ENCODE peak calls at places on chromosome 10, in eight cellular contexts. One of them, this sample, is unnamed.

GRCh38 chr10:45418859-45419672 is 45.0 kb downstream of the ALOX5 start:
- DNase-seq in lower lobe of right lung: peak
- DNase-seq in psoas muscle: peak
- DNase-seq in AG10803: peak
- DNase-seq in fibroblast of lung: peak
- DNase-seq in NCI-H345: peak
- DNase-seq in cardiac septum: peak
- DNase-seq in NCI-H1092 treated with DMSO at 0.1 percent for 48 hours: no peak
- DNase-seq in this sample: peak

GRCh38 chr10:80122746-80123145 is 9.8 kb upstream of the PLAC9 start:
- DNase-seq in NCI-H1092 treated with DMSO at 0.1 percent for 48 hours: no peak
- DNase-seq in psoas muscle: no peak
- DNase-seq in lower lobe of right lung: no peak
- DNase-seq in AG10803: peak
- DNase-seq in fibroblast of lung: no peak
- DNase-seq in cardiac septum: no peak
- DNase-seq in NCI-H345: no peak
- DNase-seq in this sample: no peak

GRCh38 chr10:70169661-70170364 is 501 bp downstream of the SAR1A start:
- DNase-seq in cardiac septum: no peak
- DNase-seq in NCI-H345: no peak
- DNase-seq in NCI-H1092 treated with DMSO at 0.1 percent for 48 hours: no peak
- DNase-seq in lower lobe of right lung: peak
- DNase-seq in psoas muscle: no peak
- DNase-seq in fibroblast of lung: no peak
- DNase-seq in AG10803: peak
- DNase-seq in this sample: no peak

GRCh38 chr10:114709966-114710365 is 51.9 kb upstream of the ABLIM1 start:
- DNase-seq in NCI-H1092 treated with DMSO at 0.1 percent for 48 hours: no peak
- DNase-seq in AG10803: peak
- DNase-seq in NCI-H345: no peak
- DNase-seq in fibroblast of lung: peak
- DNase-seq in cardiac septum: no peak
- DNase-seq in psoas muscle: no peak
- DNase-seq in lower lobe of right lung: no peak
- DNase-seq in this sample: no peak

GRCh38 chr10:18610517-18610916 is 40.9 kb downstream of the NSUN6 start:
- DNase-seq in NCI-H1092 treated with DMSO at 0.1 percent for 48 hours: no peak
- DNase-seq in AG10803: peak
- DNase-seq in lower lobe of right lung: no peak
- DNase-seq in psoas muscle: no peak
- DNase-seq in fibroblast of lung: peak
- DNase-seq in NCI-H345: peak
- DNase-seq in cardiac septum: no peak
- DNase-seq in this sample: no peak

GRCh38 chr10:26824015-26824690 is 36.6 kb downstream of the ABI1 start:
- DNase-seq in psoas muscle: no peak
- DNase-seq in fibroblast of lung: no peak
- DNase-seq in NCI-H345: no peak
- DNase-seq in cardiac septum: no peak
- DNase-seq in NCI-H1092 treated with DMSO at 0.1 percent for 48 hours: no peak
- DNase-seq in lower lobe of right lung: no peak
- DNase-seq in AG10803: no peak
- DNase-seq in this sample: no peak

GRCh38 chr10:35854661-35855060 is 212.6 kb upstream of the FZD8 start:
- DNase-seq in cardiac septum: no peak
- DNase-seq in lower lobe of right lung: no peak
- DNase-seq in AG10803: peak
- DNase-seq in NCI-H1092 treated with DMSO at 0.1 percent for 48 hours: no peak
- DNase-seq in fibroblast of lung: no peak
- DNase-seq in psoas muscle: no peak
- DNase-seq in NCI-H345: no peak
- DNase-seq in this sample: no peak

GRCh38 chr10:1399431-1400120 is 337.7 kb downstream of the ADARB2 start:
- DNase-seq in NCI-H1092 treated with DMSO at 0.1 percent for 48 hours: no peak
- DNase-seq in cardiac septum: peak
- DNase-seq in fibroblast of lung: no peak
- DNase-seq in NCI-H345: no peak
- DNase-seq in AG10803: no peak
- DNase-seq in lower lobe of right lung: no peak
- DNase-seq in psoas muscle: no peak
- DNase-seq in this sample: no peak

GRCh38 chr10:73731588-73732375 is 12.4 kb upstream of the SEC24C start:
- DNase-seq in NCI-H1092 treated with DMSO at 0.1 percent for 48 hours: no peak
- DNase-seq in cardiac septum: no peak
- DNase-seq in AG10803: no peak
- DNase-seq in NCI-H345: no peak
- DNase-seq in psoas muscle: no peak
- DNase-seq in lower lobe of right lung: no peak
- DNase-seq in fibroblast of lung: no peak
- DNase-seq in this sample: no peak

GRCh38 chr10:120689766-120690539 is 161.2 kb upstream of the WDR11 start:
- DNase-seq in psoas muscle: no peak
- DNase-seq in lower lobe of right lung: no peak
- DNase-seq in NCI-H1092 treated with DMSO at 0.1 percent for 48 hours: no peak
- DNase-seq in fibroblast of lung: peak
- DNase-seq in AG10803: peak
- DNase-seq in cardiac septum: no peak
- DNase-seq in NCI-H345: no peak
- DNase-seq in this sample: no peak

GRCh38 chr10:28906934-28907333 is 229.6 kb downstream of the BAMBI start:
- DNase-seq in lower lobe of right lung: no peak
- DNase-seq in AG10803: no peak
- DNase-seq in cardiac septum: no peak
- DNase-seq in NCI-H1092 treated with DMSO at 0.1 percent for 48 hours: no peak
- DNase-seq in psoas muscle: no peak
- DNase-seq in NCI-H345: no peak
- DNase-seq in fibroblast of lung: peak
- DNase-seq in this sample: no peak

GRCh38 chr10:113980408-113981087 is 63.1 kb upstream of the ADRB1 start:
- DNase-seq in NCI-H345: no peak
- DNase-seq in lower lobe of right lung: no peak
- DNase-seq in psoas muscle: no peak
- DNase-seq in NCI-H1092 treated with DMSO at 0.1 percent for 48 hours: no peak
- DNase-seq in fibroblast of lung: no peak
- DNase-seq in cardiac septum: no peak
- DNase-seq in AG10803: no peak
- DNase-seq in this sample: no peak

GRCh38 chr10:13074562-13075451 is 25.2 kb upstream of the OPTN start:
- DNase-seq in NCI-H1092 treated with DMSO at 0.1 percent for 48 hours: peak
- DNase-seq in cardiac septum: no peak
- DNase-seq in psoas muscle: peak
- DNase-seq in lower lobe of right lung: peak
- DNase-seq in fibroblast of lung: peak
- DNase-seq in AG10803: peak
- DNase-seq in NCI-H345: peak
- DNase-seq in this sample: peak

GRCh38 chr10:114697061-114697598 is 39.1 kb upstream of the ABLIM1 start:
- DNase-seq in psoas muscle: peak
- DNase-seq in lower lobe of right lung: peak
- DNase-seq in NCI-H1092 treated with DMSO at 0.1 percent for 48 hours: no peak
- DNase-seq in fibroblast of lung: peak
- DNase-seq in cardiac septum: peak
- DNase-seq in AG10803: no peak
- DNase-seq in NCI-H345: no peak
- DNase-seq in this sample: no peak

GRCh38 chr10:120765241-120765803 is 85.8 kb upstream of the WDR11 start:
- DNase-seq in NCI-H1092 treated with DMSO at 0.1 percent for 48 hours: no peak
- DNase-seq in AG10803: no peak
- DNase-seq in lower lobe of right lung: no peak
- DNase-seq in NCI-H345: no peak
- DNase-seq in cardiac septum: no peak
- DNase-seq in fibroblast of lung: no peak
- DNase-seq in psoas muscle: no peak
- DNase-seq in this sample: no peak

GRCh38 chr10:122279725-122280141 is 8.6 kb downstream of the BTBD16 start:
- DNase-seq in fibroblast of lung: peak
- DNase-seq in psoas muscle: no peak
- DNase-seq in lower lobe of right lung: no peak
- DNase-seq in NCI-H1092 treated with DMSO at 0.1 percent for 48 hours: no peak
- DNase-seq in cardiac septum: peak
- DNase-seq in AG10803: peak
- DNase-seq in NCI-H345: peak
- DNase-seq in this sample: peak

GRCh38 chr10:133274751-133275682 is 1.7 kb downstream of the ADAM8 start:
- DNase-seq in fibroblast of lung: peak
- DNase-seq in NCI-H1092 treated with DMSO at 0.1 percent for 48 hours: no peak
- DNase-seq in lower lobe of right lung: peak
- DNase-seq in NCI-H345: no peak
- DNase-seq in psoas muscle: no peak
- DNase-seq in cardiac septum: peak
- DNase-seq in AG10803: no peak
- DNase-seq in this sample: no peak

GRCh38 chr10:124379609-124380193 is 39.0 kb downstream of the OAT start:
- DNase-seq in NCI-H345: no peak
- DNase-seq in AG10803: no peak
- DNase-seq in NCI-H1092 treated with DMSO at 0.1 percent for 48 hours: no peak
- DNase-seq in cardiac septum: no peak
- DNase-seq in psoas muscle: no peak
- DNase-seq in fibroblast of lung: no peak
- DNase-seq in lower lobe of right lung: no peak
- DNase-seq in this sample: peak

GRCh38 chr10:77591238-77591880 is 46.2 kb downstream of the KCNMA1 start:
- DNase-seq in NCI-H345: no peak
- DNase-seq in NCI-H1092 treated with DMSO at 0.1 percent for 48 hours: no peak
- DNase-seq in fibroblast of lung: no peak
- DNase-seq in cardiac septum: no peak
- DNase-seq in psoas muscle: no peak
- DNase-seq in lower lobe of right lung: no peak
- DNase-seq in AG10803: no peak
- DNase-seq in this sample: no peak

GRCh38 chr10:35758086-35758485 is 116.0 kb upstream of the FZD8 start:
- DNase-seq in lower lobe of right lung: no peak
- DNase-seq in cardiac septum: no peak
- DNase-seq in fibroblast of lung: no peak
- DNase-seq in NCI-H1092 treated with DMSO at 0.1 percent for 48 hours: no peak
- DNase-seq in AG10803: no peak
- DNase-seq in NCI-H345: no peak
- DNase-seq in psoas muscle: peak
- DNase-seq in this sample: no peak

GRCh38 chr10:122144199-122144598 is 126.9 kb upstream of the BTBD16 start:
- DNase-seq in NCI-H1092 treated with DMSO at 0.1 percent for 48 hours: no peak
- DNase-seq in lower lobe of right lung: no peak
- DNase-seq in NCI-H345: no peak
- DNase-seq in AG10803: no peak
- DNase-seq in psoas muscle: no peak
- DNase-seq in fibroblast of lung: no peak
- DNase-seq in cardiac septum: no peak
- DNase-seq in this sample: no peak

GRCh38 chr10:25174461-25175230 is at the start of gene GPR158:
- DNase-seq in lower lobe of right lung: peak
- DNase-seq in cardiac septum: peak
- DNase-seq in NCI-H345: peak
- DNase-seq in NCI-H1092 treated with DMSO at 0.1 percent for 48 hours: peak
- DNase-seq in psoas muscle: peak
- DNase-seq in AG10803: peak
- DNase-seq in fibroblast of lung: peak
- DNase-seq in this sample: peak

GRCh38 chr10:86102446-86102845 is 264.1 kb downstream of the GRID1 start:
- DNase-seq in fibroblast of lung: no peak
- DNase-seq in NCI-H1092 treated with DMSO at 0.1 percent for 48 hours: peak
- DNase-seq in psoas muscle: no peak
- DNase-seq in AG10803: no peak
- DNase-seq in lower lobe of right lung: no peak
- DNase-seq in NCI-H345: peak
- DNase-seq in cardiac septum: peak
- DNase-seq in this sample: no peak

GRCh38 chr10:71419750-71420149 is 23.0 kb downstream of the CDH23 start:
- DNase-seq in psoas muscle: no peak
- DNase-seq in fibroblast of lung: no peak
- DNase-seq in AG10803: no peak
- DNase-seq in NCI-H345: no peak
- DNase-seq in NCI-H1092 treated with DMSO at 0.1 percent for 48 hours: no peak
- DNase-seq in cardiac septum: no peak
- DNase-seq in lower lobe of right lung: no peak
- DNase-seq in this sample: no peak

GRCh38 chr10:127740596-127740995 is 3.6 kb downstream of the FOXI2 start:
- DNase-seq in NCI-H1092 treated with DMSO at 0.1 percent for 48 hours: no peak
- DNase-seq in NCI-H345: no peak
- DNase-seq in lower lobe of right lung: no peak
- DNase-seq in psoas muscle: no peak
- DNase-seq in AG10803: no peak
- DNase-seq in fibroblast of lung: no peak
- DNase-seq in cardiac septum: no peak
- DNase-seq in this sample: no peak

GRCh38 chr10:43905502-43906236 is 257.0 kb upstream of the ZNF32 start:
- DNase-seq in cardiac septum: peak
- DNase-seq in AG10803: peak
- DNase-seq in NCI-H1092 treated with DMSO at 0.1 percent for 48 hours: no peak
- DNase-seq in NCI-H345: no peak
- DNase-seq in fibroblast of lung: peak
- DNase-seq in psoas muscle: peak
- DNase-seq in lower lobe of right lung: no peak
- DNase-seq in this sample: no peak

GRCh38 chr10:3426190-3426845 is 253.7 kb upstream of the PITRM1 start:
- DNase-seq in NCI-H1092 treated with DMSO at 0.1 percent for 48 hours: no peak
- DNase-seq in fibroblast of lung: peak
- DNase-seq in psoas muscle: no peak
- DNase-seq in lower lobe of right lung: no peak
- DNase-seq in AG10803: peak
- DNase-seq in cardiac septum: no peak
- DNase-seq in NCI-H345: no peak
- DNase-seq in this sample: no peak

GRCh38 chr10:23338155-23338828 is 6.3 kb downstream of the C10orf67 start:
- DNase-seq in psoas muscle: no peak
- DNase-seq in fibroblast of lung: peak
- DNase-seq in lower lobe of right lung: no peak
- DNase-seq in NCI-H1092 treated with DMSO at 0.1 percent for 48 hours: no peak
- DNase-seq in NCI-H345: no peak
- DNase-seq in AG10803: peak
- DNase-seq in cardiac septum: no peak
- DNase-seq in this sample: no peak

GRCh38 chr10:110547139-110547761 is 20.2 kb upstream of the SMC3 start:
- DNase-seq in AG10803: peak
- DNase-seq in cardiac septum: no peak
- DNase-seq in psoas muscle: no peak
- DNase-seq in fibroblast of lung: peak
- DNase-seq in NCI-H1092 treated with DMSO at 0.1 percent for 48 hours: peak
- DNase-seq in NCI-H345: peak
- DNase-seq in lower lobe of right lung: no peak
- DNase-seq in this sample: no peak

GRCh38 chr10:86334515-86335085 is 32.0 kb downstream of the GRID1 start:
- DNase-seq in NCI-H1092 treated with DMSO at 0.1 percent for 48 hours: peak
- DNase-seq in fibroblast of lung: no peak
- DNase-seq in lower lobe of right lung: peak
- DNase-seq in cardiac septum: no peak
- DNase-seq in AG10803: no peak
- DNase-seq in psoas muscle: no peak
- DNase-seq in NCI-H345: peak
- DNase-seq in this sample: peak

GRCh38 chr10:6579904-6580278 is at the start of gene PRKCQ:
- DNase-seq in AG10803: peak
- DNase-seq in fibroblast of lung: peak
- DNase-seq in NCI-H345: no peak
- DNase-seq in psoas muscle: no peak
- DNase-seq in NCI-H1092 treated with DMSO at 0.1 percent for 48 hours: no peak
- DNase-seq in lower lobe of right lung: peak
- DNase-seq in cardiac septum: no peak
- DNase-seq in this sample: no peak

GRCh38 chr10:78171633-78172032 is 138.0 kb downstream of the RPS24 start:
- DNase-seq in cardiac septum: no peak
- DNase-seq in NCI-H345: no peak
- DNase-seq in NCI-H1092 treated with DMSO at 0.1 percent for 48 hours: no peak
- DNase-seq in lower lobe of right lung: no peak
- DNase-seq in fibroblast of lung: no peak
- DNase-seq in psoas muscle: no peak
- DNase-seq in AG10803: no peak
- DNase-seq in this sample: no peak

GRCh38 chr10:6203331-6204062 is 765 bp downstream of the PFKFB3 start:
- DNase-seq in psoas muscle: peak
- DNase-seq in fibroblast of lung: peak
- DNase-seq in lower lobe of right lung: peak
- DNase-seq in NCI-H1092 treated with DMSO at 0.1 percent for 48 hours: peak
- DNase-seq in cardiac septum: peak
- DNase-seq in AG10803: peak
- DNase-seq in NCI-H345: peak
- DNase-seq in this sample: peak